ENCODE peak calls at places on chromosomes 2 and 18, in six cellular contexts. One of them, this sample, is unnamed.

GRCh38 chr2:24158131-24158530 is 16.7 kb upstream of the FAM228A start:
- DNase-seq in B cell: no peak
- DNase-seq in HCEC 1CT: no peak
- DNase-seq in SW480: no peak
- DNase-seq in T47D: no peak
- DNase-seq in HCT116: no peak
- DNase-seq in this sample: no peak

GRCh38 chr2:98822301-98823164 is 91.6 kb upstream of the MGAT4A start:
- DNase-seq in HCEC 1CT: no peak
- DNase-seq in B cell: no peak
- DNase-seq in T47D: no peak
- DNase-seq in HCT116: no peak
- DNase-seq in SW480: no peak
- DNase-seq in this sample: peak

GRCh38 chr2:64780041-64780440 is 126.3 kb upstream of the SERTAD2 start:
- DNase-seq in B cell: no peak
- DNase-seq in HCEC 1CT: no peak
- DNase-seq in HCT116: no peak
- DNase-seq in SW480: no peak
- DNase-seq in T47D: no peak
- DNase-seq in this sample: no peak

GRCh38 chr2:237096911-237097310 is 11.2 kb downstream of the COPS8 start:
- DNase-seq in HCT116: no peak
- DNase-seq in B cell: no peak
- DNase-seq in T47D: no peak
- DNase-seq in HCEC 1CT: peak
- DNase-seq in SW480: no peak
- DNase-seq in this sample: no peak

GRCh38 chr18:58988595-58988994 is 123.9 kb downstream of the ZNF532 start:
- DNase-seq in SW480: no peak
- DNase-seq in T47D: no peak
- DNase-seq in HCEC 1CT: no peak
- DNase-seq in B cell: no peak
- DNase-seq in HCT116: no peak
- DNase-seq in this sample: no peak

GRCh38 chr2:128798502-128799283 is 480.0 kb upstream of the HS6ST1 start:
- DNase-seq in SW480: no peak
- DNase-seq in HCEC 1CT: no peak
- DNase-seq in HCT116: no peak
- DNase-seq in B cell: no peak
- DNase-seq in T47D: no peak
- DNase-seq in this sample: no peak

GRCh38 chr2:127362971-127363370 is 24.8 kb downstream of the MAP3K2 start:
- DNase-seq in HCT116: no peak
- DNase-seq in T47D: no peak
- DNase-seq in B cell: no peak
- DNase-seq in SW480: no peak
- DNase-seq in HCEC 1CT: peak
- DNase-seq in this sample: no peak

GRCh38 chr2:26922638-26923466 is 47.6 kb upstream of the MAPRE3 start:
- DNase-seq in HCT116: peak
- DNase-seq in B cell: peak
- DNase-seq in T47D: peak
- DNase-seq in SW480: peak
- DNase-seq in HCEC 1CT: peak
- DNase-seq in this sample: peak

GRCh38 chr2:89767581-89768435 is 1076.3 kb downstream of the RPIA start:
- DNase-seq in T47D: no peak
- DNase-seq in SW480: no peak
- DNase-seq in HCT116: no peak
- DNase-seq in HCEC 1CT: no peak
- DNase-seq in B cell: no peak
- DNase-seq in this sample: no peak

GRCh38 chr18:71398530-71398929 is 1109.7 kb downstream of the SOCS6 start:
- DNase-seq in B cell: no peak
- DNase-seq in HCEC 1CT: no peak
- DNase-seq in T47D: no peak
- DNase-seq in HCT116: no peak
- DNase-seq in SW480: peak
- DNase-seq in this sample: no peak

GRCh38 chr2:24834733-24835395 is 41.6 kb downstream of the CENPO start:
- DNase-seq in HCT116: no peak
- DNase-seq in T47D: no peak
- DNase-seq in SW480: no peak
- DNase-seq in HCEC 1CT: no peak
- DNase-seq in B cell: no peak
- DNase-seq in this sample: no peak

GRCh38 chr18:52275817-52276216 is 64.2 kb upstream of the DCC start:
- DNase-seq in HCT116: no peak
- DNase-seq in HCEC 1CT: no peak
- DNase-seq in SW480: no peak
- DNase-seq in T47D: no peak
- DNase-seq in B cell: no peak
- DNase-seq in this sample: no peak

GRCh38 chr2:197453914-197454398 is 604 bp downstream of the COQ10B start:
- DNase-seq in B cell: no peak
- DNase-seq in T47D: peak
- DNase-seq in HCEC 1CT: no peak
- DNase-seq in SW480: no peak
- DNase-seq in HCT116: peak
- DNase-seq in this sample: no peak

GRCh38 chr2:234252766-234253165 is 202.3 kb downstream of the SPP2 start:
- DNase-seq in HCT116: no peak
- DNase-seq in HCEC 1CT: no peak
- DNase-seq in B cell: no peak
- DNase-seq in T47D: no peak
- DNase-seq in SW480: no peak
- DNase-seq in this sample: no peak

GRCh38 chr2:141557329-141558098 is 573.3 kb downstream of the LRP1B start:
- DNase-seq in B cell: no peak
- DNase-seq in T47D: no peak
- DNase-seq in HCEC 1CT: peak
- DNase-seq in SW480: no peak
- DNase-seq in HCT116: no peak
- DNase-seq in this sample: no peak

GRCh38 chr2:64202206-64202864 is 58.1 kb upstream of the PELI1 start:
- DNase-seq in T47D: no peak
- DNase-seq in HCT116: no peak
- DNase-seq in HCEC 1CT: peak
- DNase-seq in B cell: no peak
- DNase-seq in SW480: peak
- DNase-seq in this sample: no peak

GRCh38 chr18:11719621-11720020 is 30.6 kb downstream of the GNAL start:
- DNase-seq in HCEC 1CT: no peak
- DNase-seq in T47D: no peak
- DNase-seq in B cell: no peak
- DNase-seq in HCT116: no peak
- DNase-seq in SW480: no peak
- DNase-seq in this sample: no peak

GRCh38 chr2:237191693-237192076 is 106.0 kb downstream of the COPS8 start:
- DNase-seq in HCT116: no peak
- DNase-seq in T47D: no peak
- DNase-seq in B cell: no peak
- DNase-seq in SW480: no peak
- DNase-seq in HCEC 1CT: no peak
- DNase-seq in this sample: no peak

GRCh38 chr2:140164449-140164848 is 1384.3 kb upstream of the NXPH2 start:
- DNase-seq in SW480: no peak
- DNase-seq in HCT116: no peak
- DNase-seq in T47D: no peak
- DNase-seq in HCEC 1CT: no peak
- DNase-seq in B cell: no peak
- DNase-seq in this sample: no peak

GRCh38 chr2:145957929-145958328 is 1438.0 kb upstream of the ZEB2 start:
- DNase-seq in SW480: peak
- DNase-seq in B cell: no peak
- DNase-seq in T47D: no peak
- DNase-seq in HCEC 1CT: peak
- DNase-seq in HCT116: no peak
- DNase-seq in this sample: no peak

This sample was measured in thyroid gland.